ENCODE peak calls at places on chromosomes 16 and 17, in four cellular contexts. H, R, K and Q are unnamed samples.

GRCh38 chr17:16912021-16912962 is 59.6 kb downstream of the TNFRSF13B start:
- DNase-seq in K (no peak), R (no peak), H (no peak), Q (no peak)

GRCh38 chr17:51046527-51047384 is 73.9 kb downstream of the SPAG9 start:
- DNase-seq in R (peak; percentile 84), K (peak; percentile 82), H (no peak), Q (peak; percentile 81)

GRCh38 chr16:53291757-53292392 is 142.4 kb upstream of the RBL2 start:
- DNase-seq in H (no peak), K (peak; percentile 31), R (no peak), Q (no peak)

GRCh38 chr16:85153046-85153445 is 40.8 kb upstream of the CIBAR2 start:
- DNase-seq in K (no peak), H (no peak), R (no peak), Q (no peak)

GRCh38 chr17:55175788-55176425 is 88.9 kb upstream of the HLF start:
- DNase-seq in K (no peak), R (no peak), H (no peak), Q (no peak)

GRCh38 chr16:12796498-12796897 is 7.2 kb downstream of the CPPED1 start:
- DNase-seq in R (no peak), K (no peak), H (no peak), Q (no peak)

GRCh38 chr16:47565454-47565853 is 104.3 kb downstream of the PHKB start:
- DNase-seq in H (peak; percentile 90), K (peak; percentile 58), R (no peak), Q (peak; percentile 79)

GRCh38 chr16:71288570-71288889 is 672 bp downstream of the CMTR2 start:
- DNase-seq in H (no peak), R (no peak), K (peak; percentile 30), Q (peak; percentile 46)

GRCh38 chr16:3188925-3189825 is 1.2 kb downstream of the OR1F1 start:
- DNase-seq in H (no peak), K (peak; percentile 76), R (peak; percentile 76), Q (peak; percentile 71)

GRCh38 chr17:75009139-75009724 is 3.2 kb upstream of the MRPL58 start:
- DNase-seq in H (peak; percentile 23), K (no peak), R (no peak), Q (peak; percentile 22)

GRCh38 chr17:47789611-47790520 is 31.7 kb downstream of the OSBPL7 start:
- DNase-seq in H (peak; percentile 72), K (peak; percentile 50), R (peak; percentile 96), Q (peak; percentile 59)

GRCh38 chr16:31505483-31505882 is 2.7 kb downstream of the RUSF1 start:
- DNase-seq in K (no peak), R (no peak), H (no peak), Q (no peak)

GRCh38 chr16:88503374-88503770 is 50.3 kb downstream of the ZFPM1 start:
- DNase-seq in H (no peak), R (no peak), K (no peak), Q (no peak)

GRCh38 chr17:12519956-12520594 is 145.6 kb upstream of the MYOCD start:
- DNase-seq in R (no peak), K (no peak), H (no peak), Q (no peak)

GRCh38 chr17:37532751-37533150 is 43.1 kb downstream of the DUSP14 start:
- DNase-seq in K (no peak), R (no peak), H (no peak), Q (no peak)

GRCh38 chr16:30010817-30011504 is at the start of gene DOC2A:
- DNase-seq in K (no peak), R (peak; percentile 93), H (no peak), Q (no peak)

GRCh38 chr16:11626657-11627291 is 40.1 kb upstream of the LITAF start:
- DNase-seq in H (no peak), K (no peak), R (no peak), Q (no peak)

GRCh38 chr16:85605912-85606841 is 6.9 kb upstream of the GSE1 start:
- DNase-seq in K (no peak), H (no peak), R (no peak), Q (no peak)

GRCh38 chr16:20910781-20911321 is 10.3 kb downstream of the LYRM1 start:
- DNase-seq in H (no peak), K (peak; percentile 96), R (no peak), Q (peak; percentile 93)

GRCh38 chr17:47898246-47898645 is 2.2 kb downstream of the SP2 start:
- DNase-seq in K (no peak), R (no peak), H (no peak), Q (no peak)

GRCh38 chr17:58694826-58695225 is 2.4 kb downstream of the RAD51C start:
- DNase-seq in K (no peak), H (no peak), R (no peak), Q (no peak)

GRCh38 chr16:83994703-83995102 is 26.7 kb downstream of the NECAB2 start:
- DNase-seq in K (no peak), R (no peak), H (no peak), Q (no peak)

GRCh38 chr17:30366536-30366935 is 12.2 kb upstream of the CPD start:
- DNase-seq in H (no peak), R (no peak), K (no peak), Q (no peak)

GRCh38 chr17:76383645-76384221 is 676 bp upstream of the SPHK1 start:
- DNase-seq in R (peak; percentile 90), K (no peak), H (peak; percentile 78), Q (peak; percentile 57)

GRCh38 chr16:27245276-27246231 is 23.0 kb downstream of the NSMCE1 start:
- DNase-seq in R (no peak), H (peak; percentile 82), K (no peak), Q (peak; percentile 96)

GRCh38 chr16:26197707-26198106 is 505.9 kb downstream of the HS3ST4 start:
- DNase-seq in K (no peak), H (no peak), R (no peak), Q (no peak)

GRCh38 chr16:26195225-26195624 is 503.5 kb downstream of the HS3ST4 start:
- DNase-seq in H (no peak), K (no peak), R (no peak), Q (no peak)

GRCh38 chr16:26198221-26198620 is 506.5 kb downstream of the HS3ST4 start:
- DNase-seq in H (no peak), R (no peak), K (no peak), Q (no peak)

GRCh38 chr16:26196310-26196709 is 504.6 kb downstream of the HS3ST4 start:
- DNase-seq in R (no peak), H (no peak), K (no peak), Q (no peak)

DNA sequence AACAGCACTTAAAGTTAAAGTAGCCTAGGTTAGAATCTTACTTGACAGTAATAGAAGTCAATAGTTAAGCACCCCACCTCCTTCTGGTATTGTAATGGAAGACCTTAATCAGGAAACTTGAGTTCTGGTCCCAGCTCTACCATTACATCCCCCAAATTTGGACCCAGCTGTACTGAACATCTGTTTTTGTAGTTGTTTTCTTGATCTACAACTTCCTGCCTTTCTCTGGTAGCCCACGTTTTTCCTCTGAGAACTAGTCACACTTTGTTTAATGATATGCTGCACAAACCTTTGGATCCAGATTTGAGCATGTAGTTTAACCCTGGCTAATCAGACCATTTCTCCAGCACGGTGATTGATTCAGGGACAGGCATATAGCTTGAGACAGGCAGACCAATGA is 505.0 kb downstream of the HS3ST4 start:
- DNase-seq in K (no peak), H (no peak), R (no peak), Q (no peak)
- TF ChIP-seq CTCF in K (no peak), H (no peak), R (no peak), Q (no peak)

DNA sequence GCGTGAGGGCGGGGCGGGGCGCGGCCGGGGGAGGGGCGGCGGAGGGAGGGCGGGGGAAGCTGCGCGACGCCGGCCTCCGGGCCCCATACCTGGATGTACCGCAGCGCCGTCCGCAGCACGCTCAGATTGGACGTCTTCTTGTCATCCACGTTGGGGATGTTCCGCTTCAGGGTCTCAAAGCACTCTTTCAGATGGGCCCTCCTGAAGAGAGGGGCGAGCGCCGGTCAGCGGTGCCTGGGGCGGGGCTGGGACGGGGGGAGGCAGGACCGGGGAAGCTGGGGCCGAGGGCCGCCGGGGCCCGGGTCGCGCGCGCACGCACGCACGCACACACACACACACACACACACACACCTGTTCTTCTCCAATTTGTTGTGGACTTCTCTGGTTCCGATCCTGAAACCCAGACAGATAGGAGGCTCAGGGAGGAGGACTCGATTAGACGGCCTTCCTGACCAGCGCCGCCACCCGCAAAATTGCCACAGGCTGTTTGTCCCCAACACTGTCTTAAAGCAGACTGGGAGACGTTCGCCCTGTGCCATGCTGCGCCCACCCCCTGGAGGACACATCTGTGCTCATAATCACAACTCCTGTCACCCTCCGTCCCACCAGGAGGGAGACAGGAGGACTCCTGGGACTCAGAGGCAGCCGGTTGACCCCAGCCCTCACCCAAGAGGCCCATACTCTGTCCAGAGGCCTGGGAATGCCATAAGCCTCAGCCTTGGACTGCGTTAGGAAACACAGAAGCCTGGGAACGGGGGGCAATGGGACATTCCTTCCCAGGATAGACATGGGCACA is 6.7 kb downstream of the MNT start:
- DNase-seq in K (no peak), H (peak; percentile 57), R (peak; percentile 22), Q (no peak)
- H3K4me3 ChIP-seq in K (no peak overlapping the region), H (peak overlapping the region; percentile 79), R (peak overlapping the region; percentile 39), Q (peak overlapping the region; percentile 16)

DNA sequence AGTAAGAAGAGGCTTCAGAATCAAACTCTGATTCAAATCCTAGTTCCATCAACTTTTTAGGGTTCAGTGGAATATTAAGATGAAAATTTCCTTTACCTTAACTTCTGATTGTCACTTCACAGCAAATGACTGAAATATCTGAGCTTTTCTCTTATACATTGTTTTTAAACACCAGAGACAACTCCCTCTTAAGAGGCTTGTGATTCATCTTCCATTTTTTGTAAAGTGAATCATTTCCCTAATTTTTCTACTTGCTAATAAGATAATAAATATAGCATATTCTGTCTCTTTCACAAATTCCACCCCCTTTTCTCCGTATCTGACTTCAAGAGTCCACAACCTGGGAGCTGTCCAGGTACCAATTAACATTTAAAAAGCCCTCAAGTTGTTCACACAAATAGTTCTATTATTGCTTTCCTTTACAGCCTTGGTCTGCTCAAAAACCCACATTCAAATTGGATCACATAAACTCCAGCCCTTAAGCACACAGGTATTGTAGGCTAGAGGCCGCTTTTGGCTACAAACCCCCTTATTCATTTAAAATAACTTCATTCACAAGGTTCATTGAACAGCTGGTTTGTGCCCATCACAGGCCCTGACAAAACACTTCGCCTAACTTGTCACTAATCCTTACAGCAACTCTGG is 14.1 kb upstream of the UTP6 start:
- DNase-seq in R (no peak), K (no peak), H (no peak), Q (no peak)
- TF ChIP-seq CTCF in R (no peak), K (no peak), H (no peak), Q (no peak)

GRCh38 chr16:1532081-1532760 is 1.2 kb upstream of the TMEM204 start:
- DNase-seq in R (no peak), K (no peak), H (peak; percentile 95), Q (no peak)

GRCh38 chr16:1533443-1533951 is at the start of gene TMEM204:
- DNase-seq in K (no peak), R (peak; percentile 72), H (peak; percentile 91), Q (no peak)

GRCh38 chr16:1535391-1536291 is 2.2 kb downstream of the TMEM204 start:
- DNase-seq in K (no peak), H (peak; percentile 53), R (no peak), Q (no peak)

GRCh38 chr16:1532771-1533170 is 695 bp upstream of the TMEM204 start:
- DNase-seq in K (no peak), R (no peak), H (no peak), Q (no peak)

GRCh38 chr16:1534021-1535020 is 855 bp downstream of the TMEM204 start:
- DNase-seq in K (no peak), R (no peak), H (peak; percentile 69), Q (no peak)
- H3K4me3 ChIP-seq in K (peak overlapping the region; percentile 37), R (peak overlapping the region; percentile 32), H (peak overlapping the region; percentile 72), Q (no peak overlapping the region)